ENCODE peak calls at places on chromosome 4, in four cellular contexts. One of them, this sample, is unnamed.

GRCh38 chr4:109177411-109177810 is 125.0 kb downstream of the COL25A1 start:
- DNase-seq in activated effector memory CD4-positive, alpha-beta T cell treated with anti-CD3 and anti-CD28 coated beads, Interleukin-2, amount 50 U/mL, for 16 hours: no peak
- DNase-seq in kidney epithelial cell: no peak
- DNase-seq in Caki2: no peak
- DNase-seq in this sample: no peak

GRCh38 chr4:41458689-41459088 is 79.3 kb upstream of the LIMCH1 start:
- DNase-seq in activated effector memory CD4-positive, alpha-beta T cell treated with anti-CD3 and anti-CD28 coated beads, Interleukin-2, amount 50 U/mL, for 16 hours: no peak
- DNase-seq in kidney epithelial cell: no peak
- DNase-seq in Caki2: peak
- DNase-seq in this sample: no peak

GRCh38 chr4:67918428-67918827 is 34.6 kb upstream of the TMPRSS11D start:
- DNase-seq in activated effector memory CD4-positive, alpha-beta T cell treated with anti-CD3 and anti-CD28 coated beads, Interleukin-2, amount 50 U/mL, for 16 hours: no peak
- DNase-seq in kidney epithelial cell: no peak
- DNase-seq in Caki2: no peak
- DNase-seq in this sample: no peak

GRCh38 chr4:155040031-155040430 is 168.4 kb upstream of the NPY2R start:
- DNase-seq in activated effector memory CD4-positive, alpha-beta T cell treated with anti-CD3 and anti-CD28 coated beads, Interleukin-2, amount 50 U/mL, for 16 hours: no peak
- DNase-seq in kidney epithelial cell: no peak
- DNase-seq in Caki2: no peak
- DNase-seq in this sample: no peak

GRCh38 chr4:85659626-85660213 is 184.8 kb downstream of the ARHGAP24 start:
- DNase-seq in activated effector memory CD4-positive, alpha-beta T cell treated with anti-CD3 and anti-CD28 coated beads, Interleukin-2, amount 50 U/mL, for 16 hours: no peak
- DNase-seq in kidney epithelial cell: no peak
- DNase-seq in Caki2: no peak
- DNase-seq in this sample: no peak

GRCh38 chr4:99323761-99324160 is 2.6 kb upstream of the ADH1B start:
- DNase-seq in activated effector memory CD4-positive, alpha-beta T cell treated with anti-CD3 and anti-CD28 coated beads, Interleukin-2, amount 50 U/mL, for 16 hours: no peak
- DNase-seq in kidney epithelial cell: no peak
- DNase-seq in Caki2: no peak
- DNase-seq in this sample: no peak

GRCh38 chr4:56752985-56753384 is 68.5 kb downstream of the SPINK2 start:
- DNase-seq in activated effector memory CD4-positive, alpha-beta T cell treated with anti-CD3 and anti-CD28 coated beads, Interleukin-2, amount 50 U/mL, for 16 hours: no peak
- DNase-seq in kidney epithelial cell: no peak
- DNase-seq in Caki2: no peak
- DNase-seq in this sample: no peak

GRCh38 chr4:3037957-3038451 is 36.3 kb downstream of the HTT-AS start:
- DNase-seq in activated effector memory CD4-positive, alpha-beta T cell treated with anti-CD3 and anti-CD28 coated beads, Interleukin-2, amount 50 U/mL, for 16 hours: no peak
- DNase-seq in kidney epithelial cell: no peak
- DNase-seq in Caki2: no peak
- DNase-seq in this sample: no peak

GRCh38 chr4:87919951-87920350 is 55.6 kb upstream of the SPP1 start:
- DNase-seq in activated effector memory CD4-positive, alpha-beta T cell treated with anti-CD3 and anti-CD28 coated beads, Interleukin-2, amount 50 U/mL, for 16 hours: no peak
- DNase-seq in kidney epithelial cell: no peak
- DNase-seq in Caki2: no peak
- DNase-seq in this sample: no peak

GRCh38 chr4:80201326-80202151 is 4.2 kb downstream of the PRDM8 start:
- DNase-seq in activated effector memory CD4-positive, alpha-beta T cell treated with anti-CD3 and anti-CD28 coated beads, Interleukin-2, amount 50 U/mL, for 16 hours: peak
- DNase-seq in kidney epithelial cell: no peak
- DNase-seq in Caki2: no peak
- DNase-seq in this sample: no peak

GRCh38 chr4:76748649-76749048 is 149.3 kb downstream of the SOWAHB start:
- DNase-seq in activated effector memory CD4-positive, alpha-beta T cell treated with anti-CD3 and anti-CD28 coated beads, Interleukin-2, amount 50 U/mL, for 16 hours: no peak
- DNase-seq in kidney epithelial cell: no peak
- DNase-seq in Caki2: peak
- DNase-seq in this sample: no peak

GRCh38 chr4:156971623-156972369 is at the start of gene PDGFC:
- DNase-seq in activated effector memory CD4-positive, alpha-beta T cell treated with anti-CD3 and anti-CD28 coated beads, Interleukin-2, amount 50 U/mL, for 16 hours: no peak
- DNase-seq in kidney epithelial cell: no peak
- DNase-seq in Caki2: peak
- DNase-seq in this sample: peak

GRCh38 chr4:52574036-52574435 is 85.1 kb downstream of the USP46 start:
- DNase-seq in activated effector memory CD4-positive, alpha-beta T cell treated with anti-CD3 and anti-CD28 coated beads, Interleukin-2, amount 50 U/mL, for 16 hours: no peak
- DNase-seq in kidney epithelial cell: no peak
- DNase-seq in Caki2: no peak
- DNase-seq in this sample: no peak

GRCh38 chr4:80266267-80266901 is at the start of gene FGF5:
- DNase-seq in activated effector memory CD4-positive, alpha-beta T cell treated with anti-CD3 and anti-CD28 coated beads, Interleukin-2, amount 50 U/mL, for 16 hours: peak
- DNase-seq in kidney epithelial cell: peak
- DNase-seq in Caki2: peak
- DNase-seq in this sample: no peak